ENCODE peak calls at places on chromosomes 13 and 19, in five cellular contexts. One of them, this sample, is unnamed.

GRCh38 chr13:87999791-88000190 is 328.6 kb downstream of the SLITRK5 start:
- DNase-seq in H54: no peak
- DNase-seq in hepatic stellate cell: no peak
- DNase-seq in CD4-positive, alpha-beta T cell: no peak
- DNase-seq in H7: no peak
- DNase-seq in this sample: no peak

GRCh38 chr19:48113190-48113917 is 2.7 kb upstream of the PLA2G4C start:
- DNase-seq in CD4-positive, alpha-beta T cell: no peak
- DNase-seq in H54: no peak
- DNase-seq in H7: peak
- DNase-seq in hepatic stellate cell: no peak
- DNase-seq in this sample: no peak

GRCh38 chr13:42660367-42660965 is 86.5 kb downstream of the TNFSF11 start:
- DNase-seq in CD4-positive, alpha-beta T cell: no peak
- DNase-seq in H54: no peak
- DNase-seq in H7: no peak
- DNase-seq in hepatic stellate cell: no peak
- DNase-seq in this sample: no peak

GRCh38 chr13:111132948-111133347 is 17.8 kb downstream of the ARHGEF7 start:
- DNase-seq in H7: no peak
- DNase-seq in H54: no peak
- DNase-seq in hepatic stellate cell: no peak
- DNase-seq in CD4-positive, alpha-beta T cell: no peak
- DNase-seq in this sample: no peak

GRCh38 chr13:113475911-113476310 is 14.6 kb downstream of the DCUN1D2 start:
- DNase-seq in H7: no peak
- DNase-seq in H54: no peak
- DNase-seq in hepatic stellate cell: no peak
- DNase-seq in CD4-positive, alpha-beta T cell: no peak
- DNase-seq in this sample: no peak

GRCh38 chr19:4581381-4582111 is 22.1 kb upstream of the SEMA6B start:
- DNase-seq in H7: peak
- DNase-seq in hepatic stellate cell: peak
- DNase-seq in CD4-positive, alpha-beta T cell: no peak
- DNase-seq in H54: no peak
- DNase-seq in this sample: peak

GRCh38 chr13:73997964-73998363 is 136.2 kb downstream of the KLF12 start:
- DNase-seq in hepatic stellate cell: no peak
- DNase-seq in H54: no peak
- DNase-seq in CD4-positive, alpha-beta T cell: no peak
- DNase-seq in H7: no peak
- DNase-seq in this sample: no peak

GRCh38 chr13:84961023-84961422 is 838.2 kb downstream of the SLITRK6 start:
- DNase-seq in H54: no peak
- DNase-seq in H7: no peak
- DNase-seq in hepatic stellate cell: no peak
- DNase-seq in CD4-positive, alpha-beta T cell: no peak
- DNase-seq in this sample: no peak

GRCh38 chr13:50928088-50928487 is 18.5 kb downstream of the RNASEH2B start:
- DNase-seq in CD4-positive, alpha-beta T cell: no peak
- DNase-seq in hepatic stellate cell: no peak
- DNase-seq in H7: no peak
- DNase-seq in H54: no peak
- DNase-seq in this sample: no peak

GRCh38 chr13:27551563-27551962 is 68.8 kb downstream of the LNX2 start:
- DNase-seq in H54: no peak
- DNase-seq in H7: no peak
- DNase-seq in hepatic stellate cell: no peak
- DNase-seq in CD4-positive, alpha-beta T cell: no peak
- DNase-seq in this sample: no peak

GRCh38 chr19:49042177-49042576 is 1.5 kb upstream of the CGB5 start:
- DNase-seq in CD4-positive, alpha-beta T cell: no peak
- DNase-seq in H54: no peak
- DNase-seq in H7: no peak
- DNase-seq in hepatic stellate cell: no peak
- DNase-seq in this sample: no peak

GRCh38 chr13:62847520-62847919 is 1431.9 kb upstream of the PCDH20 start:
- DNase-seq in H54: no peak
- DNase-seq in H7: no peak
- DNase-seq in hepatic stellate cell: no peak
- DNase-seq in CD4-positive, alpha-beta T cell: no peak
- DNase-seq in this sample: no peak

This sample was measured in activated T-cell treated with anti-CD3 and anti-CD28 coated beads, Interleukin-2, amount 50 U/mL, for 1 hour.